ENCODE peak calls at places on chromosome 5, in four cellular contexts. Q is transverse colon, I is body of pancreas, E is psoas muscle. B is an unnamed sample. For H3K9me3 and H3K4me1, the result is how much of the 10 kb centered on the place peaks cover.

GRCh38 chr5:177403194-177403825 is 2.8 kb upstream of the PFN3 start:
- DNase-seq in I (peak), Q (peak), E (peak), B (no peak)

GRCh38 chr5:173673295-173674170 is 57.1 kb upstream of the BOD1 start:
- DNase-seq in E (no peak), Q (no peak), I (peak), B (no peak)

GRCh38 chr5:28398185-28398584 is 1359.8 kb upstream of the CDH9 start:
- DNase-seq in I (no peak), E (no peak), Q (no peak), B (no peak)

GRCh38 chr5:176553260-176554085 is 4.3 kb downstream of the CDHR2 start:
- DNase-seq in I (no peak), E (no peak), Q (peak), B (no peak)

GRCh38 chr5:111261610-111262009 is 37.4 kb downstream of the CAMK4 start:
- DNase-seq in E (no peak), I (no peak), Q (no peak), B (no peak)

GRCh38 chr5:54881286-54882005 is 103.9 kb downstream of the ESM1 start:
- DNase-seq in Q (no peak), I (no peak), E (no peak), B (no peak)

GRCh38 chr5:54701179-54701578 is 183.6 kb downstream of the SNX18 start:
- DNase-seq in Q (no peak), E (no peak), I (peak), B (peak)

GRCh38 chr5:17156463-17156862 is 61.0 kb upstream of the BASP1 start:
- DNase-seq in Q (no peak), I (no peak), E (no peak), B (no peak)

GRCh38 chr5:39755452-39755851 is 330.7 kb upstream of the DAB2 start:
- DNase-seq in Q (no peak), E (no peak), I (no peak), B (no peak)

GRCh38 chr5:135537271-135537670 is 1.5 kb upstream of the NEUROG1 start:
- DNase-seq in I (no peak), E (no peak), Q (no peak), B (no peak)

GRCh38 chr5:173888473-173889135 is 455 bp downstream of the CPEB4 start:
- DNase-seq in E (peak), I (no peak), Q (peak), B (peak)

GRCh38 chr5:143134900-143135299 is 268.6 kb downstream of the NR3C1 start:
- DNase-seq in I (no peak), Q (no peak), E (no peak), B (no peak)

GRCh38 chr5:43771611-43772031 is 168.6 kb downstream of the NNT start:
- DNase-seq in Q (no peak), I (no peak), E (no peak), B (no peak)

GRCh38 chr5:1800470-1801060 is 642 bp upstream of the NDUFS6 start:
- DNase-seq in E (no peak), Q (peak), I (no peak), B (no peak)

GRCh38 chr5:111582962-111583669 is 70.8 kb upstream of the STARD4 start:
- DNase-seq in Q (no peak), E (no peak), I (no peak), B (no peak)

GRCh38 chr5:53783624-53784228 is 223.3 kb downstream of the NDUFS4 start:
- DNase-seq in Q (no peak), I (no peak), E (no peak), B (no peak)

GRCh38 chr5:83377131-83377865 is 94.2 kb upstream of the VCAN start:
- DNase-seq in E (no peak), Q (no peak), I (no peak), B (no peak)

GRCh38 chr5:149130121-149130931 is 11.0 kb upstream of the ABLIM3 start:
- DNase-seq in E (no peak), I (no peak), Q (no peak), B (no peak)

GRCh38 chr5:138969323-138970013 is 94.3 kb upstream of the LRRTM2 start:
- DNase-seq in I (no peak), Q (no peak), E (no peak), B (no peak)

GRCh38 chr5:2660305-2660704 is 91.2 kb downstream of the IRX2 start:
- DNase-seq in I (no peak), E (no peak), Q (no peak), B (no peak)

GRCh38 chr5:34915856-34916192 is 313 bp downstream of the BRIX1 start:
- DNase-seq in Q (no peak), I (no peak), E (no peak), B (no peak)

GRCh38 chr5:142906863-142907671 is 136.9 kb downstream of the ARHGAP26 start:
- DNase-seq in Q (no peak), E (peak), I (peak), B (no peak)

GRCh38 chr5:932628-933250 is 40.1 kb downstream of the TRIP13 start:
- DNase-seq in I (peak), Q (no peak), E (no peak), B (no peak)

GRCh38 chr5:174527936-174528557 is 196.3 kb upstream of the MSX2 start:
- DNase-seq in I (no peak), Q (no peak), E (no peak), B (no peak)

GRCh38 chr5:150286820-150287219 is 2.8 kb downstream of the CAMK2A start:
- DNase-seq in I (no peak), Q (no peak), E (no peak), B (no peak)

GRCh38 chr5:33233013-33233463 is 207.7 kb upstream of the TARS1 start:
- DNase-seq in Q (no peak), I (no peak), E (no peak), B (no peak)

GRCh38 chr5:68711311-68712200 is 382.3 kb upstream of the SLC30A5 start:
- DNase-seq in Q (no peak), I (no peak), E (no peak), B (no peak)

GRCh38 chr5:170278611-170279500 is 18.7 kb downstream of the LCP2 start:
- DNase-seq in Q (peak), E (no peak), I (no peak), B (peak)

GRCh38 chr5:132771559-132771998 is 5.5 kb downstream of the SEPTIN8 start:
- DNase-seq in Q (no peak), E (peak), I (peak), B (no peak)

GRCh38 chr5:40615586-40616193 is 64.0 kb upstream of the PTGER4 start:
- DNase-seq in E (no peak), I (no peak), Q (no peak), B (no peak)

GRCh38 chr5:76083555-76084495 is 642 bp downstream of the SV2C start:
- DNase-seq in I (no peak), Q (no peak), E (no peak), B (no peak)

GRCh38 chr5:141856030-141856790 is 22.0 kb downstream of the PCDH1 start:
- DNase-seq in I (no peak), Q (no peak), E (no peak), B (no peak)

GRCh38 chr5:50667079-50667652 is 729 bp downstream of the PARP8 start:
- DNase-seq in Q (peak), E (peak), I (peak), B (peak)

GRCh38 chr5:174735498-174736350 is 11.3 kb downstream of the MSX2 start:
- DNase-seq in Q (no peak), I (no peak), E (no peak), B (no peak)

GRCh38 chr5:82335807-82336206 is 57.7 kb upstream of the RPS23 start:
- DNase-seq in E (peak), I (no peak), Q (no peak), B (no peak)

DNA sequence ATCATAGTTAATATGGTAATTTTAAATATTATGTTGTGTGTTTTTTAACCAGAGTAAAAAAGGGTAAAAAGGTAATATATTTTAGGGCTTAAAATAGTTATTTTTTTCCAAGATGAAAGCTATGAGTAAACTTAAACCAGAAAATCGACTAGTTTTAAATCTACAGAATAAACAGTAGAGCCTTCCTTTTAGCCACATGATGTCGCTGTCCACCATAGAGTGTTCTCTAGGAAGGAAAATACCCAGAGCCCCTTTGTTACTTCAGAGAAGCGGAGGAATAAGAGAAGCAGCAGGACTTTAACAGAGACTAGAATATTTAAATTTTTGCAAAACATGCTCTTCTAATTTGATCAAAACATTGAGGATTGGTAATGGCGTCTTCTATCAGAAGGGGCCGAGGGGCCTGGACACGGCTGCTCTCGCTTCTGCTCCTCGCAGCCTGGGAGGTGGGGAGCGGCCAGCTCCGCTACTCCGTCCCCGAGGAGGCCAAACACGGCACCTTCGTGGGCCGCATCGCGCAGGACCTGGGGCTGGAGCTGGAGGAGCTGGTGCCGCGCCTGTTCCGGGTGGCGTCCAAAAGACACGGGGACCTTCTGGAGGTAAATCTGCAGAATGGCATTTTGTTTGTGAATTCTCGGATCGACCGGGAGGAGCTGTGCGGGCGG is at the start of gene PCDHA2:
- DNase-seq in Q (no peak), I (no peak), E (no peak), B (no peak)
- H3K9me3 ChIP-seq in Q (under half), I (under half), E (under half), B (under half)

GRCh38 chr5:10607023-10607665 is 43.3 kb downstream of the ANKRD33B start:
- DNase-seq in Q (peak), E (no peak), I (no peak), B (no peak)
- H3K4me1 ChIP-seq in Q (under half), E (under half), I (under half), B (under half)

GRCh38 chr5:109394806-109395205 is 15.0 kb downstream of the PJA2 start:
- DNase-seq in I (no peak), E (no peak), Q (no peak), B (no peak)
- H3K9me3 ChIP-seq in I (under half), E (under half), Q (under half), B (under half)

DNA sequence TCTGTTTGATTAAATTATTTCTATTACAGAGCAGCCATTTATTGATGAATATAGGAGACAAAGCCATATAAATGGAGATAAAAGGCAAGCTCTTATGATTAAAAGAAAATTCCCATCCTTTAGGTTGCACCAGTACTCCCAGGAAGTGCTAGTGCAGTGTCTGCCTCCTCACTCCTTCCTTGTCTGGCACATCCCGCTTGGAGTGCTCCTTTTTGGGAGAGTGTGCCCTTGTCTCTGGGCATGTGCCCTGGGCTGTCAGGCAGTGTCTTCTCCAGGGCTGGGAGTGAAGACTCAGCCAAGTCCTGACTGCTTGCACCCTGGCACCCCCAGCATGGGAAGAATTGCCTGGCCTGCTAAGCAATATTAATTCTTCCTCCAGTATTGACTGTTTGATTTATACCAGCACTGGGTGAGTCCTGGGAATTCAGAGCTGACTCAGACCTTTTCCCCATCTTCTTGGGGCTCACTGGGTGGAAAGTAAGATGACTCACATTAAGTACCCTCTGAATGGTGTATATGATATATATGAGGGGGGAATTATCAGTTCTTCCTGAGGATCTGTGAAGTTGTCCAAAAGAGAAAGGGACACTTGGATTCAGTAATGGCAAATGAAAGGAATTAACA is 62.1 kb downstream of the ZSWIM6 start:
- DNase-seq in I (no peak), Q (no peak), E (no peak), B (no peak)
- H3K4me1 ChIP-seq in I (under half), Q (under half), E (under half), B (under half)

DNA sequence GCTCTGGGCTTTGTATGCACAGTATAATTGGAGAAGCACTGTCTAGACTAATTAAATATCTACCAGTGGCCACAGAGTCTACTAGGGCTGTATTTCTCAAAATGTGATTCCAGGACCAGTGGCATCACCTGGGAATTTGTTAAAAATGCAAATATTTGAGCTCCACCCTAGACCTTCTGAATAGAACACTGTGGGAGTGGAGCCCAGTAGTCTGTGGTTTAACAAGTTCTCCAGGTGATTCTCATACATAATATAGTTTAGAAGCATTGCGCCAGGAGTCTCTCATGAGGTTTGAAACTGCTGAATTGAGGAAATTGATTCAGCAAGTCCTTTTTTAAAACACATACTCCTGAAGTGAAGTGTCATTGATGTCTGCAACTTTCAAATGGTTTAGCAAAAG is 74.7 kb downstream of the FCHO2 start:
- DNase-seq in E (no peak), Q (no peak), I (no peak), B (no peak)
- H3K9me3 ChIP-seq in E (under half), Q (under half), I (under half), B (under half)

GRCh38 chr5:157732784-157733262 is 1.6 kb downstream of the THG1L start:
- DNase-seq in E (no peak), Q (no peak), I (no peak), B (no peak)

GRCh38 chr5:157731272-157732129 is at the start of gene THG1L:
- DNase-seq in I (peak), Q (peak), E (peak), B (peak)

GRCh38 chr5:157732130-157732783 is 1.0 kb downstream of the THG1L start:
- DNase-seq in I (no peak), Q (no peak), E (no peak), B (no peak)

GRCh38 chr5:157730900-157731271 is 334 bp upstream of the THG1L start:
- DNase-seq in I (no peak), E (no peak), Q (no peak), B (no peak)

GRCh38 chr5:157729858-157730257 is 1.4 kb upstream of the THG1L start:
- DNase-seq in E (no peak), I (no peak), Q (no peak), B (no peak)
- H3K4me1 ChIP-seq in E (under half), I (under half), Q (under half), B (under half)

GRCh38 chr5:56396634-56397033 is 163.5 kb upstream of the ANKRD55 start:
- DNase-seq in E (no peak), I (no peak), Q (no peak), B (no peak)
- H3K9me3 ChIP-seq in E (under half), I (under half), Q (under half), B (under half)

DNA sequence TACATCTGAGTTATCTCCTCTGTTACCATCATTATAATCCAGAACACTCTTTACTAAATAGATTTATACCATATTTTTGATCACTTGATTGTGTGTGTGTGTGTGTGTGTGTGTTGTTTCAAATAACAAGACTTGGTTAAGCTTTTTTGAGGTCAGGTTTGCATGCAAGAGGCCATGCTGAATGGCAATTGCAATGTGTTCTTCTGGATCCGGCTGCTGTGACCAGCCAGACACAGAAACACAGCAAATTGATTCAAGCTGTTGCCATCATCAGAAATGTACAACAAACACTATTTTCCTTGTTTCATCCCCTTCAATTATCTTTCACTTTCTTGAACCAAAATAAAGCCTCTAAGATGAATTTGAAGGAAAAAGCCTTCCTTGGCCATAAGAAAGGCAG is 54.0 kb downstream of the DPYSL3 start:
- DNase-seq in Q (no peak), I (no peak), E (no peak), B (no peak)
- H3K4me1 ChIP-seq in Q (under half), I (under half), E (under half), B (under half)